ENCODE peak calls at places on chromosomes 13 and 19, in five cellular contexts. One of them, this sample, is unnamed.
A peak's percentile ranks its signal among the peaks of the same experiment; 100 is the strongest.

GRCh38 chr19:51688665-51689571 is 4.2 kb upstream of the SPACA6 start:
- DNase-seq in stimulated activated CD4-positive, alpha-beta T cell treated with anti-CD3 and anti-CD28 coated beads, Interleukin-2, amount 100 ng/mL, for 48 hours: no peak
- DNase-seq in fibroblast of mammary gland: peak; percentile 92
- DNase-seq in mesendoderm: peak; percentile 97
- DNase-seq in NCI-H1436: peak; percentile 75
- DNase-seq in this sample: peak; percentile 76

GRCh38 chr19:48992571-48993174 is 436 bp downstream of the GYS1 start:
- DNase-seq in stimulated activated CD4-positive, alpha-beta T cell treated with anti-CD3 and anti-CD28 coated beads, Interleukin-2, amount 100 ng/mL, for 48 hours: no peak
- DNase-seq in fibroblast of mammary gland: no peak
- DNase-seq in mesendoderm: no peak
- DNase-seq in NCI-H1436: no peak
- DNase-seq in this sample: peak; percentile 52

GRCh38 chr13:61751039-61751438 is 335.4 kb upstream of the PCDH20 start:
- DNase-seq in stimulated activated CD4-positive, alpha-beta T cell treated with anti-CD3 and anti-CD28 coated beads, Interleukin-2, amount 100 ng/mL, for 48 hours: no peak
- DNase-seq in fibroblast of mammary gland: no peak
- DNase-seq in NCI-H1436: no peak
- DNase-seq in mesendoderm: no peak
- DNase-seq in this sample: no peak

GRCh38 chr13:112905990-112906641 is 62.9 kb upstream of the MCF2L start:
- DNase-seq in NCI-H1436: no peak
- DNase-seq in fibroblast of mammary gland: no peak
- DNase-seq in stimulated activated CD4-positive, alpha-beta T cell treated with anti-CD3 and anti-CD28 coated beads, Interleukin-2, amount 100 ng/mL, for 48 hours: no peak
- DNase-seq in mesendoderm: peak; percentile 79
- DNase-seq in this sample: no peak

GRCh38 chr19:3699071-3699740 is 1.1 kb downstream of the PIP5K1C start:
- DNase-seq in fibroblast of mammary gland: peak; percentile 52
- DNase-seq in NCI-H1436: no peak
- DNase-seq in stimulated activated CD4-positive, alpha-beta T cell treated with anti-CD3 and anti-CD28 coated beads, Interleukin-2, amount 100 ng/mL, for 48 hours: no peak
- DNase-seq in mesendoderm: no peak
- DNase-seq in this sample: no peak

GRCh38 chr19:5343848-5344247 is 3.2 kb upstream of the PTPRS start:
- DNase-seq in NCI-H1436: no peak
- DNase-seq in fibroblast of mammary gland: peak; percentile 22
- DNase-seq in stimulated activated CD4-positive, alpha-beta T cell treated with anti-CD3 and anti-CD28 coated beads, Interleukin-2, amount 100 ng/mL, for 48 hours: no peak
- DNase-seq in mesendoderm: no peak
- DNase-seq in this sample: no peak

GRCh38 chr13:64755961-64756360 is 2474.2 kb downstream of the PCDH9 start:
- DNase-seq in stimulated activated CD4-positive, alpha-beta T cell treated with anti-CD3 and anti-CD28 coated beads, Interleukin-2, amount 100 ng/mL, for 48 hours: no peak
- DNase-seq in fibroblast of mammary gland: no peak
- DNase-seq in NCI-H1436: no peak
- DNase-seq in mesendoderm: no peak
- DNase-seq in this sample: no peak

GRCh38 chr13:65378943-65379519 is 1851.1 kb downstream of the PCDH9 start:
- DNase-seq in fibroblast of mammary gland: peak; percentile 5
- DNase-seq in stimulated activated CD4-positive, alpha-beta T cell treated with anti-CD3 and anti-CD28 coated beads, Interleukin-2, amount 100 ng/mL, for 48 hours: no peak
- DNase-seq in mesendoderm: peak; percentile 58
- DNase-seq in NCI-H1436: no peak
- DNase-seq in this sample: no peak

GRCh38 chr13:24161980-24162517 is 1.5 kb downstream of the SPATA13 start:
- DNase-seq in stimulated activated CD4-positive, alpha-beta T cell treated with anti-CD3 and anti-CD28 coated beads, Interleukin-2, amount 100 ng/mL, for 48 hours: no peak
- DNase-seq in fibroblast of mammary gland: no peak
- DNase-seq in NCI-H1436: no peak
- DNase-seq in mesendoderm: no peak
- DNase-seq in this sample: peak; percentile 53

GRCh38 chr13:41682766-41683165 is 225.4 kb downstream of the RGCC start:
- DNase-seq in NCI-H1436: no peak
- DNase-seq in fibroblast of mammary gland: no peak
- DNase-seq in mesendoderm: no peak
- DNase-seq in stimulated activated CD4-positive, alpha-beta T cell treated with anti-CD3 and anti-CD28 coated beads, Interleukin-2, amount 100 ng/mL, for 48 hours: no peak
- DNase-seq in this sample: no peak

This sample was measured in left lobe of liver.